ENCODE peak calls at places on chromosomes 5 and 9, in four cellular contexts. N, T, R and A are unnamed samples.

GRCh38 chr5:160524827-160525226 is 103.2 kb downstream of the PTTG1 start:
- DNase-seq in N (no peak), T (no peak), R (no peak), A (no peak)

GRCh38 chr5:18276939-18277338 is 642.7 kb downstream of the TAF11L14 start:
- DNase-seq in N (no peak), T (no peak), R (no peak), A (no peak)

GRCh38 chr5:52690236-52690685 is 97.5 kb upstream of the ITGA1 start:
- DNase-seq in N (no peak), T (no peak), R (no peak), A (no peak)

GRCh38 chr5:80198399-80198798 is 57.4 kb downstream of the SERINC5 start:
- DNase-seq in N (no peak), T (no peak), R (peak; percentile 77), A (peak; percentile 69)

GRCh38 chr5:141703133-141703561 is 21.1 kb upstream of the ARAP3 start:
- DNase-seq in N (no peak), T (no peak), R (no peak), A (no peak)

GRCh38 chr5:90878549-90879196 is 320.1 kb downstream of the ADGRV1 start:
- DNase-seq in N (no peak), T (no peak), R (no peak), A (peak; percentile 16)

GRCh38 chr9:16868706-16869105 is 1.8 kb downstream of the BNC2 start:
- DNase-seq in N (no peak), T (no peak), R (no peak), A (no peak)

GRCh38 chr5:95782166-95782565 is 40.4 kb downstream of the GLRX start:
- DNase-seq in N (no peak), T (no peak), R (no peak), A (no peak)

GRCh38 chr5:142584843-142585242 is 101.0 kb downstream of the FGF1 start:
- DNase-seq in N (no peak), T (no peak), R (no peak), A (no peak)

GRCh38 chr9:14438232-14438966 is 124.5 kb upstream of the NFIB start:
- DNase-seq in N (no peak), T (no peak), R (no peak), A (no peak)

GRCh38 chr5:147177125-147177840 is 57.5 kb upstream of the STK32A start:
- DNase-seq in N (no peak), T (no peak), R (no peak), A (no peak)

GRCh38 chr9:91606255-91606995 is 182.8 kb upstream of the NFIL3 start:
- DNase-seq in N (no peak), T (no peak), R (no peak), A (no peak)

GRCh38 chr5:54007822-54008777 is 302.3 kb downstream of the ARL15 start:
- DNase-seq in N (no peak), T (no peak), R (no peak), A (no peak)

GRCh38 chr5:169296456-169297220 is 4.3 kb downstream of the SLIT3 start:
- DNase-seq in N (no peak), T (peak; percentile 86), R (peak; percentile 67), A (no peak)

GRCh38 chr5:151676719-151677118 is 10.0 kb downstream of the SPARC start:
- DNase-seq in N (no peak), T (no peak), R (no peak), A (no peak)

GRCh38 chr5:72248352-72249032 is 71.5 kb downstream of the MRPS27 start:
- DNase-seq in N (no peak), T (no peak), R (peak; percentile 27), A (peak; percentile 57)

GRCh38 chr5:135053989-135054388 is 20.0 kb upstream of the PITX1 start:
- DNase-seq in N (no peak), T (no peak), R (no peak), A (no peak)

GRCh38 chr5:10424124-10424731 is 17.5 kb upstream of the ROPN1L start:
- DNase-seq in N (peak; percentile 7), T (no peak), R (no peak), A (no peak)

GRCh38 chr5:69078921-69079537 is 14.8 kb upstream of the SLC30A5 start:
- DNase-seq in N (no peak), T (no peak), R (no peak), A (no peak)

GRCh38 chr5:75037106-75037505 is 15.3 kb downstream of the GCNT4 start:
- DNase-seq in N (no peak), T (no peak), R (no peak), A (no peak)

GRCh38 chr5:40172721-40173120 is 507.0 kb upstream of the PTGER4 start:
- DNase-seq in N (no peak), T (no peak), R (no peak), A (no peak)

GRCh38 chr9:113886471-113886870 is 10.4 kb downstream of the ZNF618 start:
- DNase-seq in N (no peak), T (no peak), R (no peak), A (no peak)

GRCh38 chr9:128115187-128116103 is 12.1 kb downstream of the PTGES2 start:
- DNase-seq in N (no peak), T (no peak), R (no peak), A (peak; percentile 17)

GRCh38 chr5:174505621-174506020 is 218.8 kb upstream of the MSX2 start:
- DNase-seq in N (no peak), T (no peak), R (no peak), A (no peak)

GRCh38 chr9:75964431-75964830 is 74.0 kb downstream of the PCSK5 start:
- DNase-seq in N (no peak), T (no peak), R (no peak), A (no peak)